ENCODE peak calls at places on chromosomes 3 and 15, in five cellular contexts. One of them, this sample, is unnamed.

GRCh38 chr3:15327941-15328340 is 4.4 kb downstream of the SH3BP5 start:
- DNase-seq in heart left ventricle: no peak
- DNase-seq in Peyer's patch: no peak
- DNase-seq in stomach: no peak
- DNase-seq in Panc1: no peak
- DNase-seq in this sample: no peak

GRCh38 chr3:82143661-82144405 is 382.4 kb upstream of the GBE1 start:
- DNase-seq in Peyer's patch: no peak
- DNase-seq in heart left ventricle: no peak
- DNase-seq in stomach: no peak
- DNase-seq in Panc1: no peak
- DNase-seq in this sample: no peak

GRCh38 chr3:184345678-184346144 is 8.3 kb downstream of the FAM131A start:
- DNase-seq in Panc1: no peak
- DNase-seq in Peyer's patch: peak
- DNase-seq in heart left ventricle: no peak
- DNase-seq in stomach: peak
- DNase-seq in this sample: no peak

GRCh38 chr3:42192334-42193200 is 73.4 kb downstream of the CCK start:
- DNase-seq in stomach: no peak
- DNase-seq in Peyer's patch: no peak
- DNase-seq in heart left ventricle: no peak
- DNase-seq in Panc1: no peak
- DNase-seq in this sample: no peak

GRCh38 chr3:71398157-71398836 is 185.2 kb downstream of the FOXP1 start:
- DNase-seq in heart left ventricle: no peak
- DNase-seq in Peyer's patch: no peak
- DNase-seq in stomach: no peak
- DNase-seq in Panc1: no peak
- DNase-seq in this sample: no peak

GRCh38 chr3:68953781-68954444 is 21.6 kb upstream of the TAFA4 start:
- DNase-seq in stomach: no peak
- DNase-seq in Peyer's patch: no peak
- DNase-seq in Panc1: no peak
- DNase-seq in heart left ventricle: no peak
- DNase-seq in this sample: no peak

GRCh38 chr15:70035719-70036077 is 62.0 kb downstream of the TLE3 start:
- DNase-seq in heart left ventricle: no peak
- DNase-seq in Panc1: no peak
- DNase-seq in Peyer's patch: peak
- DNase-seq in stomach: no peak
- DNase-seq in this sample: no peak

GRCh38 chr15:75151214-75152128 is 50.2 kb upstream of the C15orf39 start:
- DNase-seq in Peyer's patch: no peak
- DNase-seq in heart left ventricle: no peak
- DNase-seq in Panc1: no peak
- DNase-seq in stomach: no peak
- DNase-seq in this sample: no peak

GRCh38 chr3:159818399-159818798 is 170.2 kb upstream of the IL12A start:
- DNase-seq in Panc1: no peak
- DNase-seq in heart left ventricle: peak
- DNase-seq in stomach: no peak
- DNase-seq in Peyer's patch: no peak
- DNase-seq in this sample: no peak

GRCh38 chr15:55546718-55547117 is 38.7 kb upstream of the DNAAF4 start:
- DNase-seq in Peyer's patch: no peak
- DNase-seq in Panc1: no peak
- DNase-seq in stomach: no peak
- DNase-seq in heart left ventricle: no peak
- DNase-seq in this sample: no peak

GRCh38 chr3:183265713-183266417 is 12.8 kb downstream of the B3GNT5 start:
- DNase-seq in stomach: peak
- DNase-seq in Panc1: peak
- DNase-seq in Peyer's patch: peak
- DNase-seq in heart left ventricle: no peak
- DNase-seq in this sample: no peak

GRCh38 chr3:39260957-39261356 is 18.9 kb downstream of the CX3CR1 start:
- DNase-seq in Peyer's patch: no peak
- DNase-seq in heart left ventricle: peak
- DNase-seq in Panc1: peak
- DNase-seq in stomach: peak
- DNase-seq in this sample: peak

GRCh38 chr15:59444980-59445500 is 7.1 kb downstream of the FAM81A start:
- DNase-seq in Peyer's patch: no peak
- DNase-seq in heart left ventricle: no peak
- DNase-seq in stomach: no peak
- DNase-seq in Panc1: no peak
- DNase-seq in this sample: no peak

GRCh38 chr3:137165117-137165806 is 207.5 kb downstream of the IL20RB start:
- DNase-seq in stomach: no peak
- DNase-seq in Peyer's patch: no peak
- DNase-seq in heart left ventricle: no peak
- DNase-seq in Panc1: no peak
- DNase-seq in this sample: no peak

GRCh38 chr3:115931581-115931980 is 308.3 kb downstream of the GAP43 start:
- DNase-seq in stomach: no peak
- DNase-seq in Panc1: no peak
- DNase-seq in heart left ventricle: no peak
- DNase-seq in Peyer's patch: no peak
- DNase-seq in this sample: no peak

GRCh38 chr3:187788984-187789857 is 44.0 kb upstream of the BCL6 start:
- DNase-seq in Panc1: no peak
- DNase-seq in Peyer's patch: no peak
- DNase-seq in stomach: no peak
- DNase-seq in heart left ventricle: no peak
- DNase-seq in this sample: no peak

GRCh38 chr3:4584537-4585249 is 91.5 kb downstream of the ITPR1 start:
- DNase-seq in heart left ventricle: no peak
- DNase-seq in stomach: no peak
- DNase-seq in Peyer's patch: no peak
- DNase-seq in Panc1: no peak
- DNase-seq in this sample: no peak

GRCh38 chr3:153209596-153209995 is 47.6 kb downstream of the RAP2B start:
- DNase-seq in stomach: no peak
- DNase-seq in Peyer's patch: no peak
- DNase-seq in heart left ventricle: no peak
- DNase-seq in Panc1: no peak
- DNase-seq in this sample: no peak

GRCh38 chr3:175192536-175192935 is 333.4 kb downstream of the NAALADL2 start:
- DNase-seq in Panc1: no peak
- DNase-seq in stomach: no peak
- DNase-seq in heart left ventricle: no peak
- DNase-seq in Peyer's patch: no peak
- DNase-seq in this sample: no peak

GRCh38 chr3:8490079-8490552 is 11.5 kb upstream of the LMCD1 start:
- DNase-seq in Peyer's patch: no peak
- DNase-seq in stomach: no peak
- DNase-seq in Panc1: no peak
- DNase-seq in heart left ventricle: no peak
- DNase-seq in this sample: no peak

GRCh38 chr3:43338295-43338694 is 52.0 kb downstream of the SNRK start:
- DNase-seq in heart left ventricle: no peak
- DNase-seq in Peyer's patch: no peak
- DNase-seq in Panc1: no peak
- DNase-seq in stomach: no peak
- DNase-seq in this sample: no peak

GRCh38 chr3:79040701-79041100 is 727.1 kb downstream of the ROBO1 start:
- DNase-seq in stomach: no peak
- DNase-seq in Panc1: no peak
- DNase-seq in heart left ventricle: no peak
- DNase-seq in Peyer's patch: no peak
- DNase-seq in this sample: no peak

GRCh38 chr3:178352300-178353021 is 183.8 kb upstream of the KCNMB2 start:
- DNase-seq in Panc1: peak
- DNase-seq in heart left ventricle: no peak
- DNase-seq in Peyer's patch: no peak
- DNase-seq in stomach: no peak
- DNase-seq in this sample: no peak

GRCh38 chr3:169527539-169527938 is 136.0 kb downstream of the MECOM start:
- DNase-seq in Peyer's patch: no peak
- DNase-seq in heart left ventricle: no peak
- DNase-seq in Panc1: no peak
- DNase-seq in stomach: no peak
- DNase-seq in this sample: no peak

GRCh38 chr15:40922608-40923005 is 6.5 kb upstream of the DLL4 start:
- DNase-seq in stomach: no peak
- DNase-seq in heart left ventricle: no peak
- DNase-seq in Panc1: no peak
- DNase-seq in Peyer's patch: no peak
- DNase-seq in this sample: no peak

GRCh38 chr3:117011687-117012250 is 302.2 kb downstream of the TUSC7 start:
- DNase-seq in heart left ventricle: no peak
- DNase-seq in Peyer's patch: no peak
- DNase-seq in Panc1: no peak
- DNase-seq in stomach: no peak
- DNase-seq in this sample: no peak

GRCh38 chr3:12832350-12833225 is 8.8 kb downstream of the RPL32 start:
- DNase-seq in heart left ventricle: no peak
- DNase-seq in Peyer's patch: no peak
- DNase-seq in stomach: no peak
- DNase-seq in Panc1: no peak
- DNase-seq in this sample: no peak

GRCh38 chr3:72270072-72270611 is 485.2 kb upstream of the PROK2 start:
- DNase-seq in stomach: peak
- DNase-seq in Panc1: peak
- DNase-seq in Peyer's patch: peak
- DNase-seq in heart left ventricle: peak
- DNase-seq in this sample: peak

GRCh38 chr15:80228959-80229610 is 22.9 kb downstream of the CTXND1 start:
- DNase-seq in Panc1: no peak
- DNase-seq in Peyer's patch: no peak
- DNase-seq in stomach: no peak
- DNase-seq in heart left ventricle: no peak
- DNase-seq in this sample: no peak

DNA sequence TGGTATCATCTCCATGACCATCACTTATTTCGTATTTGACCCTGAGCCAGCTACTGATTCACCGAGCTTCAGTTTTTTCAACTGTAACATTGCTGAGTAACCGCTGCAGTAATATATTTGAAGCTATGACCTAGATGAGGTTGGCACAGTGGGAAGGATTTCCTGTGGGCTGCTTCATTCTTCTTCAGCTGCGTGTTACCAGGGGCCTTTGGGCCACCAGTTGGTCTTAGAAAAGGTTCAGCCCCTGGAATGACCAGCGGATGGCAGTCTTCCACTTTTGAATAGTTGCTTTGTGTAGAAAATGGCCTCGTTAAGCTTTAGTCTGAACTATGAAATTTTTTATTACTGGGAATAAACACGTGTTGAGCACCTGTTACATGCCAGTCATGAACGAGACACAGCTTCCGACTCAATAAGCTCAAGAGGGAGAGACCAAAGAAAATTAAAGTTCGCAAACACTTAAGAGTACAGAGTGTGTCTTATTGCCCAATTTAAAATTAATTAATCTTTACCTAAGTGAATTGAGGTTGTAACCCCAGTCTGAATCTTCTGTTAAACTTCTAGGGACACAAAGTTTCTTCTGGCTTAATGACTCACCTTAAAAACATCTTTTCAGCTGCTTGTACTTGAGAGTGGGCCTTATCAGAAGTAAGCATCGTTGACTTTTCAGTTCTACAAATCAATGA is 57.6 kb upstream of the NR2E3 start:
- DNase-seq in Panc1: peak
- DNase-seq in heart left ventricle: no peak
- DNase-seq in Peyer's patch: peak
- DNase-seq in stomach: no peak
- DNase-seq in this sample: no peak
- TF ChIP-seq CTCF in Panc1: peak
- TF ChIP-seq CTCF in heart left ventricle: peak
- TF ChIP-seq CTCF in Peyer's patch: no peak
- TF ChIP-seq CTCF in stomach: no peak
- TF ChIP-seq CTCF in this sample: no peak

GRCh38 chr3:45664558-45664957 is 24.6 kb upstream of the SACM1L start:
- DNase-seq in stomach: peak
- DNase-seq in Panc1: no peak
- DNase-seq in heart left ventricle: no peak
- DNase-seq in Peyer's patch: no peak
- DNase-seq in this sample: no peak
- H3K4me3 ChIP-seq in stomach: peak
- H3K4me3 ChIP-seq in Panc1: no peak
- H3K4me3 ChIP-seq in heart left ventricle: peak
- H3K4me3 ChIP-seq in Peyer's patch: peak
- H3K4me3 ChIP-seq in this sample: peak

DNA sequence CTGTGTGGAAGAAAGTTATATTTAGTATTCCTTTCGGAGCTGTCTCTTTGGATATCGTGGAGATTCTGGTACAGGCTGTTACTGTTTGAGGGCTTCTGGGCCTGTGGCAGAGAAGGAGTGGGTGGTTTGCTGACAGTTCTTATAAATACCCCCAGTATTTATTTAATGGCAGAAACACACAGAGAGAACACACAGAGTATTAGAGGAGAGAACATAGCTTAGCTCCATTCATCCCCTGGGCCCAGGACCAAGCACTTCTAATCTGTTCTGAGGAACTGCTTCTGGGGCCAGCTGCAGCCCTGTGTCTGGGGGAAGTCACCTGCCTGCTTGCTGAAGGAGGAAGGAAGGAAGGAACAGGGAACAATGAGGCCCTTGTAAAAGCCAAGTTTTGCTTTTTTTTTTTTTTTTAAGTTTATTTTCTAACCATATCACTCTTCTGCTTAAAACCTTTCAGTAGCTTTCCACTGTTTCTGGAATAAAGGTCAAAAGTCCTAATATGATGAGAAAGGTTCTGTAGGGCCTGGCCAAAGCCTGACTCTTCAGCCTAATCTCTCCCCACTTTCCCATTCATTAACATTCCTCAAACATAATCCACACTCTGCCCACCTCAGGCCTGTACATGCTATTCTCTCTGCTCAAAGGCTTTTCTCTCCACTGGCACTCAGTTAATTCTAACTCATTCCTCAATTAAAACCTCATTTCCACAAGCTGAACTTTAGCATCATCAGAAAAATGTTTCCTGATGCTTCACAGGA is 11.8 kb upstream of the PP2D1 start:
- DNase-seq in Peyer's patch: no peak
- DNase-seq in Panc1: no peak
- DNase-seq in heart left ventricle: no peak
- DNase-seq in stomach: peak
- DNase-seq in this sample: no peak
- H3K27ac ChIP-seq in Peyer's patch: no peak
- H3K27ac ChIP-seq in Panc1: no peak
- H3K27ac ChIP-seq in heart left ventricle: peak
- H3K27ac ChIP-seq in stomach: peak
- H3K27ac ChIP-seq in this sample: peak

GRCh38 chr3:162236949-162237348 is 740.3 kb downstream of the OTOL1 start:
- DNase-seq in stomach: no peak
- DNase-seq in Peyer's patch: no peak
- DNase-seq in heart left ventricle: no peak
- DNase-seq in Panc1: no peak
- DNase-seq in this sample: no peak
- TF ChIP-seq CTCF in stomach: no peak
- TF ChIP-seq CTCF in Peyer's patch: no peak
- TF ChIP-seq CTCF in heart left ventricle: no peak
- TF ChIP-seq CTCF in Panc1: no peak
- TF ChIP-seq CTCF in this sample: no peak

GRCh38 chr15:57592426-57592825 is 722 bp downstream of the MYZAP start:
- DNase-seq in Panc1: no peak
- DNase-seq in heart left ventricle: no peak
- DNase-seq in Peyer's patch: no peak
- DNase-seq in stomach: no peak
- DNase-seq in this sample: no peak
- H3K4me3 ChIP-seq in Panc1: peak
- H3K4me3 ChIP-seq in heart left ventricle: peak
- H3K4me3 ChIP-seq in Peyer's patch: no peak
- H3K4me3 ChIP-seq in stomach: peak
- H3K4me3 ChIP-seq in this sample: peak

GRCh38 chr3:179436517-179436916 is 14.8 kb downstream of the GNB4 start:
- DNase-seq in heart left ventricle: no peak
- DNase-seq in Panc1: no peak
- DNase-seq in stomach: no peak
- DNase-seq in Peyer's patch: no peak
- DNase-seq in this sample: no peak
- H3K27ac ChIP-seq in heart left ventricle: no peak
- H3K27ac ChIP-seq in Panc1: no peak
- H3K27ac ChIP-seq in stomach: no peak
- H3K27ac ChIP-seq in Peyer's patch: no peak
- H3K27ac ChIP-seq in this sample: no peak

This sample was measured in coronary artery.